ENCODE peak calls at places on chromosomes 13 and 19, in four cellular contexts. One of them, this sample, is unnamed.

GRCh38 chr19:37466798-37467607 is at the start of gene ZNF569:
- DNase-seq in glutamatergic neuron: peak
- DNase-seq in brain microvascular endothelial cell: peak
- DNase-seq in IMR-90: peak
- DNase-seq in this sample: peak

GRCh38 chr13:30865131-30866009 is 40.7 kb upstream of the MEDAG start:
- DNase-seq in glutamatergic neuron: peak
- DNase-seq in brain microvascular endothelial cell: peak
- DNase-seq in IMR-90: peak
- DNase-seq in this sample: peak

GRCh38 chr13:45315520-45316167 is 25.3 kb downstream of the TPT1 start:
- DNase-seq in glutamatergic neuron: no peak
- DNase-seq in brain microvascular endothelial cell: no peak
- DNase-seq in IMR-90: no peak
- DNase-seq in this sample: no peak

GRCh38 chr13:34435338-34435737 is 506.7 kb upstream of the NBEA start:
- DNase-seq in glutamatergic neuron: no peak
- DNase-seq in brain microvascular endothelial cell: peak
- DNase-seq in IMR-90: no peak
- DNase-seq in this sample: no peak

GRCh38 chr19:38699027-38699346 is 45.3 kb downstream of the CAPN12 start:
- DNase-seq in glutamatergic neuron: no peak
- DNase-seq in brain microvascular endothelial cell: no peak
- DNase-seq in IMR-90: no peak
- DNase-seq in this sample: no peak

GRCh38 chr13:75359266-75359665 is 122.7 kb downstream of the TBC1D4 start:
- DNase-seq in glutamatergic neuron: no peak
- DNase-seq in brain microvascular endothelial cell: peak
- DNase-seq in IMR-90: peak
- DNase-seq in this sample: no peak

GRCh38 chr19:39951686-39952085 is 17.3 kb upstream of the FCGBP start:
- DNase-seq in glutamatergic neuron: no peak
- DNase-seq in brain microvascular endothelial cell: peak
- DNase-seq in IMR-90: peak
- DNase-seq in this sample: no peak

GRCh38 chr13:102598061-102598460 is 1.3 kb downstream of the TPP2 start:
- DNase-seq in glutamatergic neuron: no peak
- DNase-seq in brain microvascular endothelial cell: no peak
- DNase-seq in IMR-90: peak
- DNase-seq in this sample: no peak

GRCh38 chr19:38210458-38210987 is 13.5 kb downstream of the DPF1 start:
- DNase-seq in glutamatergic neuron: peak
- DNase-seq in brain microvascular endothelial cell: no peak
- DNase-seq in IMR-90: peak
- DNase-seq in this sample: peak

GRCh38 chr19:49896863-49897621 is at the start of gene IL4I1:
- DNase-seq in glutamatergic neuron: no peak
- DNase-seq in brain microvascular endothelial cell: no peak
- DNase-seq in IMR-90: peak
- DNase-seq in this sample: no peak

GRCh38 chr19:3443840-3444694 is 36.3 kb downstream of the SMIM24 start:
- DNase-seq in glutamatergic neuron: peak
- DNase-seq in brain microvascular endothelial cell: peak
- DNase-seq in IMR-90: peak
- DNase-seq in this sample: peak

GRCh38 chr19:29806098-29806866 is 5.5 kb upstream of the CCNE1 start:
- DNase-seq in glutamatergic neuron: peak
- DNase-seq in brain microvascular endothelial cell: peak
- DNase-seq in IMR-90: peak
- DNase-seq in this sample: no peak

GRCh38 chr19:53078668-53079067 is 24.6 kb downstream of the ZNF160 start:
- DNase-seq in glutamatergic neuron: no peak
- DNase-seq in brain microvascular endothelial cell: no peak
- DNase-seq in IMR-90: no peak
- DNase-seq in this sample: no peak

GRCh38 chr13:35039012-35039411 is 96.9 kb downstream of the NBEA start:
- DNase-seq in glutamatergic neuron: no peak
- DNase-seq in brain microvascular endothelial cell: no peak
- DNase-seq in IMR-90: no peak
- DNase-seq in this sample: no peak

GRCh38 chr19:15780595-15781418 is 6.7 kb upstream of the OR10H5 start:
- DNase-seq in glutamatergic neuron: no peak
- DNase-seq in brain microvascular endothelial cell: no peak
- DNase-seq in IMR-90: no peak
- DNase-seq in this sample: no peak

GRCh38 chr19:55250262-55251036 is 8.4 kb downstream of the PPP6R1 start:
- DNase-seq in glutamatergic neuron: no peak
- DNase-seq in brain microvascular endothelial cell: no peak
- DNase-seq in IMR-90: no peak
- DNase-seq in this sample: no peak

GRCh38 chr13:50098693-50099092 is 83.4 kb downstream of the KCNRG start:
- DNase-seq in glutamatergic neuron: no peak
- DNase-seq in brain microvascular endothelial cell: no peak
- DNase-seq in IMR-90: no peak
- DNase-seq in this sample: no peak

GRCh38 chr13:98390086-98390697 is 186.7 kb downstream of the STK24 start:
- DNase-seq in glutamatergic neuron: no peak
- DNase-seq in brain microvascular endothelial cell: no peak
- DNase-seq in IMR-90: peak
- DNase-seq in this sample: no peak

GRCh38 chr19:9494096-9494495 is 4.3 kb downstream of the ZNF560 start:
- DNase-seq in glutamatergic neuron: no peak
- DNase-seq in brain microvascular endothelial cell: no peak
- DNase-seq in IMR-90: no peak
- DNase-seq in this sample: no peak

GRCh38 chr19:9500796-9501195 is 2.4 kb upstream of the ZNF560 start:
- DNase-seq in glutamatergic neuron: no peak
- DNase-seq in brain microvascular endothelial cell: no peak
- DNase-seq in IMR-90: no peak
- DNase-seq in this sample: no peak

GRCh38 chr19:9498183-9498902 is at the start of gene ZNF560:
- DNase-seq in glutamatergic neuron: no peak
- DNase-seq in brain microvascular endothelial cell: peak
- DNase-seq in IMR-90: peak
- DNase-seq in this sample: no peak
- TF ChIP-seq CTCF in glutamatergic neuron: no peak
- TF ChIP-seq CTCF in brain microvascular endothelial cell: peak
- TF ChIP-seq CTCF in IMR-90: no peak
- TF ChIP-seq CTCF in this sample: no peak

GRCh38 chr19:18855647-18856384 is 24.1 kb downstream of the UPF1 start:
- DNase-seq in glutamatergic neuron: no peak
- DNase-seq in brain microvascular endothelial cell: no peak
- DNase-seq in IMR-90: no peak
- DNase-seq in this sample: no peak

GRCh38 chr19:18858906-18859646 is 27.3 kb downstream of the UPF1 start:
- DNase-seq in glutamatergic neuron: no peak
- DNase-seq in brain microvascular endothelial cell: no peak
- DNase-seq in IMR-90: no peak
- DNase-seq in this sample: no peak

GRCh38 chr19:18857223-18857622 is 25.5 kb downstream of the UPF1 start:
- DNase-seq in glutamatergic neuron: no peak
- DNase-seq in brain microvascular endothelial cell: no peak
- DNase-seq in IMR-90: no peak
- DNase-seq in this sample: no peak

GRCh38 chr19:18854982-18855381 is 23.2 kb downstream of the UPF1 start:
- DNase-seq in glutamatergic neuron: no peak
- DNase-seq in brain microvascular endothelial cell: no peak
- DNase-seq in IMR-90: no peak
- DNase-seq in this sample: no peak

GRCh38 chr19:18856385-18857126 is 24.8 kb downstream of the UPF1 start:
- DNase-seq in glutamatergic neuron: peak
- DNase-seq in brain microvascular endothelial cell: peak
- DNase-seq in IMR-90: no peak
- DNase-seq in this sample: no peak
- TF ChIP-seq CTCF in glutamatergic neuron: no peak
- TF ChIP-seq CTCF in brain microvascular endothelial cell: peak
- TF ChIP-seq CTCF in IMR-90: peak
- TF ChIP-seq CTCF in this sample: peak

GRCh38 chr13:111897846-111898215 is 169.1 kb upstream of the SOX1 start:
- DNase-seq in glutamatergic neuron: no peak
- DNase-seq in brain microvascular endothelial cell: no peak
- DNase-seq in IMR-90: no peak
- DNase-seq in this sample: no peak

GRCh38 chr13:111897178-111897845 is 169.6 kb upstream of the SOX1 start:
- DNase-seq in glutamatergic neuron: no peak
- DNase-seq in brain microvascular endothelial cell: no peak
- DNase-seq in IMR-90: no peak
- DNase-seq in this sample: no peak

GRCh38 chr13:111898956-111899713 is 167.8 kb upstream of the SOX1 start:
- DNase-seq in glutamatergic neuron: no peak
- DNase-seq in brain microvascular endothelial cell: no peak
- DNase-seq in IMR-90: no peak
- DNase-seq in this sample: no peak

GRCh38 chr13:111893607-111894443 is 173.1 kb upstream of the SOX1 start:
- DNase-seq in glutamatergic neuron: peak
- DNase-seq in brain microvascular endothelial cell: no peak
- DNase-seq in IMR-90: no peak
- DNase-seq in this sample: peak

DNA sequence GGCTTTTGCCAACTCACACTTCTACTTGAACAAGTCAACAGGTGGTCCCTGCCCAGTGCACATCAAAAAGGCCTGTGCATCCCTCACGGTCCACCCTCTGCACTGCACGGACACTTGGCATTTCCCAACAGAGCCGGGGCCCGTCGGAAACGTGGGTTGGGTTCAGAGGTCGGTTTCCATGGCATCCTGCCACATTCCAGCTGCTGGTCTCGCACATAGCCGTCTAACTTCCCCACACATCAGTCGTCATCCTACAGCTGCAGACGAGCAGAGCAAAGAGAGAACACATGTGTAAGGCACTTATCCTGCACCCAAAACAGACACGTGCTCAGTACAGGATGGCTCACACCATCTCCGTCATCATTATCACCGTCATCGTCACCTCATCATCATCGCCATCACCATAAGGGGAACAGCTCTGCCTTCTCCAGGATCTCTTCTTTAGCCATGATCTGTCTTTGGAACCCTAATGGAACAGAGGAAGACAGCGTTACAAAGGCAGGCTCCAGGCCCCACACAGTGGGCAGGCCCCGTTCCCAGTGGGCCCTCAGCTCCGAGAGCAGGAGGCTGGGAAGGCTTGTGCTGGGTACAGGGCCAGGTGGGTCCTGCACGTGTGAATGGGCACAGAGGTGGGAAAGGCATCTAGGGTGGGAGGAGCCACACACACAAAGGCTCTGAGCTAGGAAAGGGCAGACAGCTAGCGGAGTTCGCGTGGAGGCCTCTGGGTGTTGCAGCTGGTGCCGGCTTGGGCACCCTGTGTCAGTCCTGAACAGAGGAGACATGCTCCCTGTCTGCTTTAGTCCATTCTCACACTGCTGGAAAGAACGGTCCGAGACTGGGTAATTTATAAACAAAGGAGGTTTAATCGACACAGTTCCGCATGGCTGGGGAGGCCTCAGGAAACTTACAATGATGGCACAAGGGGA is 170.8 kb upstream of the SOX1 start:
- DNase-seq in glutamatergic neuron: no peak
- DNase-seq in brain microvascular endothelial cell: no peak
- DNase-seq in IMR-90: no peak
- DNase-seq in this sample: no peak
- TF ChIP-seq CTCF in glutamatergic neuron: no peak
- TF ChIP-seq CTCF in brain microvascular endothelial cell: no peak
- TF ChIP-seq CTCF in IMR-90: no peak
- TF ChIP-seq CTCF in this sample: no peak

DNA sequence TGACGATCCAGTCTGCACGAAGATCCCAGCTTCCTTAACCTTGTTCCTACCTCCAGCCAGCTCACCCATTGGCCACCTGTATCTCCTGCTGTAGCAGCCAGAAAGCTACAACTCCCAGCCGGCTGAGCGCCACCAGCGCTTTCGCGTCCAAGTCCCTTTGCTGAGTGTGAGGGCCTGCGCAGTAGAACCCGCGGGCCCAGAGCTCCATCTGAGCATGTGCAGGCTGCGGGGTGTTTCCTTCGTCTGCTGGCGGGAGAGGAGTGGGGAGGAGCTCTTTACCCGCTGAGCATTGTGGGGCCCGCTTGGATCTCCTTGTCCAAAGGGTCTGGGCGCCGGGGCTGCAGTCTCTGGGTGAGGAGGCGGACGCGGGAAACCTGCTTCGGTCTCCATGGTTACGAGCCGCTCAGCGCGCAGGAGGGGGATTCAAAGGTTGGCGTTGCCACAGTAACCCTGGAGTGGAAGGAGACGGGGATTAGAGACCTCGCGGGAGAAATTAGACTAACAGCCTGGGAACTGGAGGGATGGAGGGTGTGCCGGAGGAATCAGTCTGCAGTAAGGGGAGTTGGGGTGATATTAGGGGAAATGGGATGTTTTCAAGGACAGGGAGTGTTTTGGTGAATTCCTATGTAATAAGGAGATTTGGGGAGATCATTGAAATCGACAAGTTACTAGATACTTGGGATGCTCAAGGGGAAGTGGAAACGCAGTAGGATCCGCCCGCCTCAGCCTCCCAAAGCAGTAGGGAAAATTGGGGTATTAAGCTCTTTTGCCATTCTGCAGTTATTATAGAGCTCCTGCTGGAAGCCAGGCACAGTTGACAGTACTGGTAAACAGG is 33.5 kb downstream of the ZSWIM9 start:
- DNase-seq in glutamatergic neuron: peak
- DNase-seq in brain microvascular endothelial cell: peak
- DNase-seq in IMR-90: peak
- DNase-seq in this sample: peak
- TF ChIP-seq CTCF in glutamatergic neuron: no peak
- TF ChIP-seq CTCF in brain microvascular endothelial cell: no peak
- TF ChIP-seq CTCF in IMR-90: no peak
- TF ChIP-seq CTCF in this sample: no peak

GRCh38 chr19:1247747-1248453 is 483 bp upstream of the MIDN start:
- DNase-seq in glutamatergic neuron: peak
- DNase-seq in brain microvascular endothelial cell: peak
- DNase-seq in IMR-90: peak
- DNase-seq in this sample: no peak
- TF ChIP-seq CTCF in glutamatergic neuron: no peak
- TF ChIP-seq CTCF in brain microvascular endothelial cell: peak
- TF ChIP-seq CTCF in IMR-90: peak
- TF ChIP-seq CTCF in this sample: no peak

DNA sequence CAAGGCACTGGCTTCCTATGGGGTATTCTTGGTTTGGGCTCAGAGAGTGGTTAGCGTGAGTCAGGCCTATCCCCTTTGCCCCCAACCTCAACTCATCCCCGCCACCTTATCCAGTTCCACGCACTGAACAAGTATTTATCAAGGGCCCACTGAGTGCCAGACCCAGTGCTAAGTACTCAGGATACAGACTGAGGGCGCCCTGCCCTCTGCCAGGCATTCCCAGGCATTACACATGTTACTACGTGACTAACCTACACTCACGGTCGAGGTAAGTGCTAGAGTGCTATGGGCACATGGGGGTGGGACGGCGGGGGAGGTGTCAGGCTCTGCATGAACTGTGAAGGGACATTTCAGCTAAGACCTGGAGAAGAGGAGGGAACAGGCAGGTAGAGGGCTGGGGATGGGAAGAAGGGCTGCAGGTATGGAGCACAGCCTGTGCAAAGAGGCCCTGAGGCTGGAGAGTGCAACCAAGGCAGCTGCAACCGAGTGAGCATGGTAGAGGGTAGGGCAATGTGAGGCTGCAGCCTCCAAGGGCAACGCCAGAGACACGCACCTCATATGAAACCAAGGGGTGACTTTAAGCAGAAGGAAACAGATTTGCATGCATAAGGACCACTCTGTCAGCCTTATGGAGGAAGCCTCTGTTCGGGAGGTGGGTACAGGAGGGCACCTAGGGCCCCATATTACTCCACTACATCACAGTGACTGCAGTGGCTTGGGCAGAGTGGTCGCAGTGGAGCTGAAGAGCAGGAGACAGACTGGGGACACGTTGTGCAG is 22.5 kb downstream of the DHRS12 start:
- DNase-seq in glutamatergic neuron: no peak
- DNase-seq in brain microvascular endothelial cell: no peak
- DNase-seq in IMR-90: peak
- DNase-seq in this sample: no peak
- TF ChIP-seq CTCF in glutamatergic neuron: no peak
- TF ChIP-seq CTCF in brain microvascular endothelial cell: peak
- TF ChIP-seq CTCF in IMR-90: peak
- TF ChIP-seq CTCF in this sample: peak

This sample was measured in neural crest cell.